ENCODE peak calls at places on chromosome 7, in seven cellular contexts. W is fibroblast of lung, C is cardiac fibroblast, B is esophagus muscularis mucosa, H is AG04450, M is colonic mucosa, D is prostate gland. Y is an unnamed sample.

GRCh38 chr7:64632029-64632428 is 33.9 kb upstream of the ZNF107 start:
- DNase-seq in W (no peak), B (no peak), C (no peak), D (no peak), H (no peak), M (no peak), Y (no peak)

GRCh38 chr7:15581352-15581951 is 19.6 kb upstream of the AGMO start:
- DNase-seq in B (no peak), C (peak), M (no peak), W (no peak), D (no peak), H (no peak), Y (no peak)

GRCh38 chr7:40921589-40922315 is 781.1 kb downstream of the INHBA start:
- DNase-seq in B (no peak), W (no peak), M (no peak), C (no peak), D (no peak), H (no peak), Y (peak)

GRCh38 chr7:16089801-16090200 is 331.5 kb downstream of the CRPPA start:
- DNase-seq in M (no peak), H (no peak), B (no peak), W (no peak), D (no peak), C (no peak), Y (no peak)

GRCh38 chr7:108348913-108349312 is 107.3 kb downstream of the NRCAM start:
- DNase-seq in D (no peak), H (no peak), W (peak), B (no peak), M (no peak), C (peak), Y (peak)

GRCh38 chr7:73668103-73668937 is 689 bp downstream of the VPS37D start:
- DNase-seq in B (no peak), H (no peak), D (no peak), C (no peak), M (no peak), W (no peak), Y (no peak)

GRCh38 chr7:24508301-24508700 is 65.0 kb upstream of the PALS2 start:
- DNase-seq in W (no peak), M (no peak), D (no peak), C (no peak), H (no peak), B (no peak), Y (no peak)

GRCh38 chr7:85890244-85890811 is 703.5 kb upstream of the SEMA3D start:
- DNase-seq in M (no peak), W (peak), C (peak), H (no peak), B (no peak), D (no peak), Y (no peak)

GRCh38 chr7:25954395-25954794 is 197.6 kb upstream of the NFE2L3 start:
- DNase-seq in C (no peak), D (no peak), H (no peak), M (no peak), W (no peak), B (no peak), Y (no peak)

GRCh38 chr7:30510124-30511074 is 5.8 kb upstream of the GGCT start:
- DNase-seq in M (peak), D (no peak), W (peak), B (no peak), H (no peak), C (peak), Y (no peak)

GRCh38 chr7:143393267-143394041 is 12.3 kb downstream of the ZYX start:
- DNase-seq in M (no peak), B (no peak), H (no peak), D (no peak), C (peak), W (peak), Y (no peak)

GRCh38 chr7:43105521-43106120 is 6.8 kb upstream of the HECW1 start:
- DNase-seq in W (no peak), D (no peak), M (no peak), C (peak), H (no peak), B (peak), Y (peak)

GRCh38 chr7:79820387-79820786 is 314.2 kb upstream of the GNAI1 start:
- DNase-seq in C (peak), D (no peak), H (peak), B (no peak), M (peak), W (peak), Y (no peak)

GRCh38 chr7:23338439-23338838 is 39.3 kb downstream of the MALSU1 start:
- DNase-seq in D (no peak), W (no peak), H (no peak), B (no peak), C (no peak), M (no peak), Y (no peak)

GRCh38 chr7:30703756-30704155 is 21.5 kb upstream of the CRHR2 start:
- DNase-seq in D (no peak), B (no peak), M (no peak), W (no peak), C (peak), H (no peak), Y (no peak)

GRCh38 chr7:31137234-31137633 is 85.1 kb downstream of the ADCYAP1R1 start:
- DNase-seq in D (no peak), C (no peak), B (no peak), H (no peak), M (no peak), W (no peak), Y (no peak)

GRCh38 chr7:30159153-30159552 is 24.4 kb downstream of the MTURN start:
- DNase-seq in H (no peak), D (no peak), M (peak), B (no peak), W (no peak), C (no peak), Y (no peak)

GRCh38 chr7:131557521-131558385 is 1.3 kb upstream of the PODXL start:
- DNase-seq in B (no peak), H (no peak), C (no peak), D (no peak), W (no peak), M (peak), Y (no peak)

GRCh38 chr7:73823873-73824597 is 6.8 kb upstream of the CLDN4 start:
- DNase-seq in W (no peak), H (no peak), C (no peak), B (no peak), M (no peak), D (no peak), Y (no peak)

GRCh38 chr7:98470131-98470985 is 69.5 kb upstream of the BAIAP2L1 start:
- DNase-seq in B (no peak), H (no peak), C (no peak), D (no peak), W (no peak), M (peak), Y (no peak)

GRCh38 chr7:116524609-116525297 is at the start of gene CAV1:
- DNase-seq in C (peak), H (peak), D (peak), B (no peak), W (peak), M (peak), Y (no peak)

GRCh38 chr7:37342665-37343471 is 105.8 kb downstream of the ELMO1 start:
- DNase-seq in M (peak), D (no peak), H (no peak), C (no peak), W (no peak), B (no peak), Y (no peak)

GRCh38 chr7:151795168-151795754 is 81.7 kb downstream of the PRKAG2 start:
- DNase-seq in W (no peak), H (no peak), D (no peak), C (no peak), M (no peak), B (no peak), Y (no peak)

GRCh38 chr7:122813845-122814244 is 72.4 kb downstream of the CADPS2 start:
- DNase-seq in M (no peak), C (no peak), D (no peak), B (no peak), H (no peak), W (no peak), Y (no peak)

GRCh38 chr7:18653381-18654155 is 158.0 kb downstream of the HDAC9 start:
- DNase-seq in B (no peak), M (no peak), H (no peak), C (peak), W (no peak), D (no peak), Y (no peak)

GRCh38 chr7:42274052-42274451 is 37.0 kb upstream of the GLI3 start:
- DNase-seq in B (no peak), W (peak), D (no peak), M (no peak), C (peak), H (peak), Y (no peak)

GRCh38 chr7:7970620-7971307 is 2.2 kb downstream of the GLCCI1 start:
- DNase-seq in W (no peak), C (peak), B (no peak), H (no peak), D (no peak), M (peak), Y (no peak)

GRCh38 chr7:22438994-22439393 is 61.0 kb downstream of the STEAP1B start:
- DNase-seq in D (no peak), C (no peak), H (no peak), B (no peak), W (no peak), M (no peak), Y (no peak)

GRCh38 chr7:91182819-91183405 is 81.3 kb upstream of the FZD1 start:
- DNase-seq in M (no peak), B (no peak), H (peak), C (peak), W (peak), D (no peak), Y (peak)

GRCh38 chr7:84490661-84491060 is 296.1 kb upstream of the SEMA3A start:
- DNase-seq in D (no peak), B (no peak), M (no peak), H (no peak), C (peak), W (no peak), Y (peak)

GRCh38 chr7:4842302-4843064 is 19.3 kb downstream of the PAPOLB start:
- DNase-seq in B (no peak), D (no peak), M (no peak), W (peak), H (no peak), C (peak), Y (no peak)

GRCh38 chr7:16634292-16634738 is 11.2 kb downstream of the ANKMY2 start:
- DNase-seq in D (no peak), B (no peak), W (peak), M (peak), H (no peak), C (no peak), Y (no peak)

GRCh38 chr7:4791738-4792536 is 16.5 kb downstream of the AP5Z1 start:
- DNase-seq in B (peak), W (peak), D (peak), M (peak), H (no peak), C (peak), Y (no peak)

DNA sequence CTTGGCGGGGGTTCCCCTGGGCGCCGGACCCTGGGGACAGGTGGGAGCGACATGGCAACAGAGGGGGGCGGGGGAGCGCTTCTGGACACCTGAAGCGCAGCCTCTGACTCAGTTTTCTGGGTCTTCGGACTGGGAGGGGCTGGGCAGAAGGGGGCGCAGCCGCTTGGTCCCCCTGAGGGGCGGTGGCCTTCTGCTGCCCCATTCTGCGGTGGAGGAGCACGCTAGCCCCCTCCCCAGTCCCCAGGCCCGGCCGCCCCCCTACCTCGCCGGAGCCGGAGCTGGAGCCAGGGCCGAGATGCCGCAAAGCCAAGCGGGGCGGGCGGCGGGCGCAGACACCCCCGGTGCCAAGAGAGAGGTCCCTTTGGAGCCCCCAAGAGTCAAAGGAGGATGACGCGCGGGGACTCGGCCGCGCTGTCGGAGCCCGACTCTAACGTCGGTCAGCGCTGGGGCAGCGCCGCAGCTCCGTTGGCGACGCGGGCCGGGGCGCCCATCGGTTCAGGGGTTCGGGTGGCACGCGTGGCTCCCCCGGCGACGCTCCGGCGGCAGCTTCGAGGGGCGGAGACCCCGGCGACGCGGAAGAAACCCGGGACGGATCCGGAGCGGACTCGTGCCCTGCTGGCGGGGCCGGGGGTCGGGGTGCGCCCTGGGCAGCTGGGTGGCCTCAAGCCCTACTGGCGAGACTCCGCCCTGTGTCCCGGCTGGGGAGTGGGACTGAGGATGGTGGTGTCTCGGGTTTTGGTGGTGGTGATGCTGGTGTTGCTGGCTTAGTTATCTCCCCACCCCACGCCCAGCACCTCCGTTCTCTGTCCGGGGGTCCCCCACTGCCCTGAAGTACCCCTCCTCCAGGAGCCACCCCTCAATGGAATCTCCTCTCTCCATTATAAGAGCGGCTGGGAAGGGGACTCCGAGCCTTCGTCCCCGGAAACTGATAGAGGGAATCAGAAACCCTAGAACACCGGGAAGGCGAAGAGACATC is at the start of gene NAT16:
- DNase-seq in C (no peak), D (no peak), M (no peak), B (no peak), H (no peak), W (no peak), Y (no peak)
- H3K4me3 ChIP-seq in C (no peak), D (no peak), M (no peak), B (peak), H (peak), W (no peak), Y (no peak)

DNA sequence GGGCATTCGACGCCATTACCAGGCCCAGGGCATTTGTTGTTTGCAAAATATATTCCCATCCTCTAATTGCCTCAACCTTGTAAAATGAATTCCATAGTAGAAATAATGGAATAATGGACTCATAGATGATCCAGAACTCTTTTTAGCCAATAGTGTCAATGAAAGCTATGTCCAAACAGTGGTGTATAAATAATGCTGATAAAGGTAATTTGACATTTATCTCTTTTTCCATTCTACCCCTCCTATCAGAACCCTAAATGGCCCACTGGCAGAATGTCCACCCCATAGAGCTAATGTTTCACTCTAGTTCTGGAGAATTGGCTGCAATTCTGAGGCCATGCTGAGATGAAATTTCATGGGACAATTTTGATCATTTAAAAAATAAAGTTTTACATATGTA is 76.4 kb upstream of the DLX6 start:
- DNase-seq in D (no peak), H (no peak), W (no peak), C (no peak), M (no peak), B (no peak), Y (no peak)
- TF ChIP-seq CTCF in D (no peak), H (no peak), W (no peak), C (no peak), M (no peak), B (no peak), Y (no peak)

DNA sequence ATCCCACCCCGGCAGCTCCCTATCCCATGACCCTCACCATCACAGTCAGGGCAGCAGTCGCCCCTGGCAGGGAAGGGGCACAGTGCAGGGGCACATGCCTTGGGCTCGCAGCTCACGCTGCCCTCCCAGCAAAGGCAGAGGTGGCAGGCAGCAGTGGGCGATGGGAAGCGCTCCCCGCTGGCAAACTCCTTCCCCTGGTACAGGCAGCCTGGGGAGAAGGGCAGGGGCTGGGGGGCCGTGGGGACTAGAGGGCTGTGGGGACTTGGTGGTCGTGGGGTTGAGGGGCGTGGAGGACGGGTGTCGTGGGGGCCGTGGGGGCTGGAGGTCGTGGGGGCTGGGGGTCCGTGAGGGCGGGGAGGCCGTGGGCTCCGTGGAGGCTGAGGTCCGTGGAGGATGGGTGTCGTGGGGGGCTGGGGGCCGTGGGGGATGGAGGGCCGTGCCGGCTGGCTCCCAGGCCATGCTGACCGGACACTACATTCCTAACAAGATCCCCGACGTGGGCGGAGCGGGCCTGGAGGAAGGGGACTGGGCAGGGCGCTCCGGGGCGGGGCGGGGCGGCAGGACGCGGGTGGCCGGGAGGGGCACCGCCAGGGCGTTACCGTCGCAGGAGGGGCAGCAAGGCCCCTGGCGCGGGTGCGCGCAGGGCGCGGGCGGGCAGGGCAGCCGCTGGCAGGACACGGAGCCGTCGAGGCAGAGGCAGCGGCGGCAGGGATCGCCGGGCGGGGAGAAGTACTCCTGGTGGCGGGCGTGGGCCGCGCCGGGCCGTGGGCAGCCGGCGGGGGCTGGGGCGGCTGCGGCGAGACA is 20.0 kb downstream of the KCP start:
- DNase-seq in H (no peak), B (no peak), C (no peak), W (no peak), M (peak), D (no peak), Y (no peak)
- H3K4me3 ChIP-seq in H (no peak), B (peak), C (no peak), W (no peak), M (peak), D (peak), Y (no peak)

GRCh38 chr7:156677655-156678054 is 37.1 kb downstream of the RNF32 start:
- DNase-seq in B (no peak), W (no peak), D (no peak), C (no peak), H (no peak), M (no peak), Y (no peak)

GRCh38 chr7:156684251-156684650 is 43.7 kb downstream of the RNF32 start:
- DNase-seq in B (no peak), D (no peak), C (no peak), M (no peak), H (no peak), W (no peak), Y (no peak)

GRCh38 chr7:156676263-156676662 is 35.7 kb downstream of the RNF32 start:
- DNase-seq in D (no peak), M (no peak), B (no peak), C (no peak), W (no peak), H (no peak), Y (no peak)

GRCh38 chr7:156684661-156685060 is 44.1 kb downstream of the RNF32 start:
- DNase-seq in W (no peak), M (no peak), C (no peak), D (no peak), H (no peak), B (no peak), Y (peak)

DNA sequence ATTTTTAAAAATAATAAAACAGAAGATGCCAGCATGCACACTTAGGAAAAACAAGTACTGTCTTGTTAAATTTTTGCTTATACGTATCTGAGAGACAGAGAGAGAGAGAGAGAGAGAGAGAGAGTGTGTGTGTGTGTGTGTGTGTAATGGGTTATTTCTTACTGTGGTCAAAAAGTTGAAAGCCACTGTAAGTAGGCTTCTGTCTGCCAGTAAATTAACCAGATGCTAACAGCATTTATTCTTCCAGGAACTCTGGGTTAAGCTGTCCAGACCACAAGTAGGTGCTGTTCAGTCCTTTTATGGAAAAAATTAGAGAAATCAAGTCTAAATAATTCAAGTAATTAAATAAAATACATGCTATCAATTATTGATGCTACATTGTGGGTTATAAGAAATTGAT is 39.7 kb downstream of the RNF32 start:
- DNase-seq in B (no peak), H (no peak), W (peak), M (no peak), D (no peak), C (no peak), Y (no peak)
- TF ChIP-seq CTCF in B (no peak), H (peak), W (no peak), M (no peak), D (no peak), C (no peak), Y (no peak)